ENCODE peak calls at places on chromosomes 7 and 10, in ten cellular contexts. One of them, this sample, is unnamed.
A peak's percentile ranks its signal among the peaks of the same experiment; 100 is the strongest.

GRCh38 chr10:99785646-99786045 is 3.2 kb downstream of the ABCC2 start:
- DNase-seq in aorta: no peak
- DNase-seq in cardiac muscle cell: no peak
- DNase-seq in brain microvascular endothelial cell: no peak
- DNase-seq in upper lobe of left lung: no peak
- DNase-seq in SK-N-SH: no peak
- DNase-seq in adrenal gland: no peak
- DNase-seq in mammary epithelial cell: peak; percentile 65
- DNase-seq in caudate nucleus: no peak
- DNase-seq in AG04450: no peak
- DNase-seq in this sample: no peak

GRCh38 chr10:103736763-103737162 is 118.6 kb downstream of the SH3PXD2A start:
- DNase-seq in mammary epithelial cell: peak; percentile 77
- DNase-seq in adrenal gland: no peak
- DNase-seq in brain microvascular endothelial cell: peak; percentile 31
- DNase-seq in caudate nucleus: no peak
- DNase-seq in SK-N-SH: peak; percentile 52
- DNase-seq in upper lobe of left lung: no peak
- DNase-seq in cardiac muscle cell: no peak
- DNase-seq in aorta: no peak
- DNase-seq in AG04450: no peak
- DNase-seq in this sample: no peak

GRCh38 chr7:74084722-74085578 is 1.3 kb downstream of the LIMK1 start:
- DNase-seq in upper lobe of left lung: peak; percentile 57
- DNase-seq in mammary epithelial cell: no peak
- DNase-seq in aorta: no peak
- DNase-seq in adrenal gland: no peak
- DNase-seq in brain microvascular endothelial cell: no peak
- DNase-seq in SK-N-SH: peak; percentile 27
- DNase-seq in caudate nucleus: no peak
- DNase-seq in AG04450: no peak
- DNase-seq in cardiac muscle cell: no peak
- DNase-seq in this sample: no peak

GRCh38 chr7:123484199-123484598 is 50.2 kb downstream of the IQUB start:
- DNase-seq in mammary epithelial cell: no peak
- DNase-seq in aorta: no peak
- DNase-seq in AG04450: no peak
- DNase-seq in SK-N-SH: no peak
- DNase-seq in brain microvascular endothelial cell: no peak
- DNase-seq in caudate nucleus: no peak
- DNase-seq in upper lobe of left lung: no peak
- DNase-seq in adrenal gland: no peak
- DNase-seq in cardiac muscle cell: no peak
- DNase-seq in this sample: no peak

GRCh38 chr10:689433-690226 is at the start of gene DIP2C:
- DNase-seq in adrenal gland: peak; percentile 81
- DNase-seq in AG04450: peak; percentile 41
- DNase-seq in SK-N-SH: peak; percentile 99
- DNase-seq in brain microvascular endothelial cell: peak; percentile 43
- DNase-seq in caudate nucleus: no peak
- DNase-seq in mammary epithelial cell: peak; percentile 47
- DNase-seq in upper lobe of left lung: peak; percentile 67
- DNase-seq in cardiac muscle cell: peak; percentile 89
- DNase-seq in aorta: peak; percentile 92
- DNase-seq in this sample: peak; percentile 44

GRCh38 chr10:60114765-60115586 is 208.6 kb upstream of the CCDC6 start:
- DNase-seq in SK-N-SH: peak; percentile 14
- DNase-seq in upper lobe of left lung: no peak
- DNase-seq in AG04450: peak; percentile 43
- DNase-seq in mammary epithelial cell: peak; percentile 55
- DNase-seq in caudate nucleus: no peak
- DNase-seq in aorta: no peak
- DNase-seq in cardiac muscle cell: peak; percentile 72
- DNase-seq in brain microvascular endothelial cell: peak; percentile 55
- DNase-seq in adrenal gland: no peak
- DNase-seq in this sample: no peak

GRCh38 chr10:88389456-88389855 is 193.7 kb downstream of the RNLS start:
- DNase-seq in SK-N-SH: no peak
- DNase-seq in upper lobe of left lung: peak; percentile 22
- DNase-seq in mammary epithelial cell: peak; percentile 30
- DNase-seq in aorta: no peak
- DNase-seq in AG04450: peak; percentile 32
- DNase-seq in adrenal gland: peak; percentile 37
- DNase-seq in cardiac muscle cell: peak; percentile 49
- DNase-seq in caudate nucleus: no peak
- DNase-seq in brain microvascular endothelial cell: peak; percentile 73
- DNase-seq in this sample: no peak

GRCh38 chr7:17671956-17672355 is 268.3 kb downstream of the SNX13 start:
- DNase-seq in adrenal gland: no peak
- DNase-seq in aorta: no peak
- DNase-seq in upper lobe of left lung: no peak
- DNase-seq in brain microvascular endothelial cell: no peak
- DNase-seq in cardiac muscle cell: no peak
- DNase-seq in mammary epithelial cell: no peak
- DNase-seq in caudate nucleus: no peak
- DNase-seq in SK-N-SH: no peak
- DNase-seq in AG04450: no peak
- DNase-seq in this sample: no peak

GRCh38 chr10:125820705-125821104 is 2.4 kb downstream of the UROS start:
- DNase-seq in AG04450: no peak
- DNase-seq in adrenal gland: no peak
- DNase-seq in SK-N-SH: no peak
- DNase-seq in cardiac muscle cell: no peak
- DNase-seq in aorta: no peak
- DNase-seq in caudate nucleus: no peak
- DNase-seq in mammary epithelial cell: no peak
- DNase-seq in brain microvascular endothelial cell: no peak
- DNase-seq in upper lobe of left lung: no peak
- DNase-seq in this sample: no peak

GRCh38 chr7:8590791-8591190 is 157.4 kb downstream of the NXPH1 start:
- DNase-seq in SK-N-SH: no peak
- DNase-seq in AG04450: no peak
- DNase-seq in caudate nucleus: no peak
- DNase-seq in upper lobe of left lung: no peak
- DNase-seq in mammary epithelial cell: no peak
- DNase-seq in brain microvascular endothelial cell: no peak
- DNase-seq in cardiac muscle cell: no peak
- DNase-seq in aorta: no peak
- DNase-seq in adrenal gland: no peak
- DNase-seq in this sample: no peak
- H3K27ac ChIP-seq in SK-N-SH: no peak overlapping the region
- H3K27ac ChIP-seq in AG04450: no peak overlapping the region
- H3K27ac ChIP-seq in caudate nucleus: no peak overlapping the region
- H3K27ac ChIP-seq in upper lobe of left lung: no peak overlapping the region
- H3K27ac ChIP-seq in mammary epithelial cell: no peak overlapping the region
- H3K27ac ChIP-seq in brain microvascular endothelial cell: no peak overlapping the region
- H3K27ac ChIP-seq in cardiac muscle cell: no peak overlapping the region
- H3K27ac ChIP-seq in aorta: no peak overlapping the region
- H3K27ac ChIP-seq in adrenal gland: no peak overlapping the region
- H3K27ac ChIP-seq in this sample: no peak overlapping the region

GRCh38 chr10:22683995-22684305 is 30.4 kb downstream of the PIP4K2A start:
- DNase-seq in brain microvascular endothelial cell: no peak
- DNase-seq in SK-N-SH: peak; percentile 41
- DNase-seq in aorta: no peak
- DNase-seq in caudate nucleus: no peak
- DNase-seq in mammary epithelial cell: no peak
- DNase-seq in upper lobe of left lung: no peak
- DNase-seq in adrenal gland: no peak
- DNase-seq in AG04450: no peak
- DNase-seq in cardiac muscle cell: no peak
- DNase-seq in this sample: no peak
- H3K27ac ChIP-seq in brain microvascular endothelial cell: no peak overlapping the region
- H3K27ac ChIP-seq in SK-N-SH: peak overlapping the region; percentile 85
- H3K27ac ChIP-seq in aorta: no peak overlapping the region
- H3K27ac ChIP-seq in caudate nucleus: no peak overlapping the region
- H3K27ac ChIP-seq in mammary epithelial cell: no peak overlapping the region
- H3K27ac ChIP-seq in upper lobe of left lung: peak overlapping the region; percentile 7
- H3K27ac ChIP-seq in adrenal gland: no peak overlapping the region
- H3K27ac ChIP-seq in AG04450: no peak overlapping the region
- H3K27ac ChIP-seq in cardiac muscle cell: peak overlapping the region; percentile 29
- H3K27ac ChIP-seq in this sample: no peak overlapping the region

GRCh38 chr10:51244739-51245138 is 170.5 kb downstream of the PRKG1 start:
- DNase-seq in upper lobe of left lung: no peak
- DNase-seq in cardiac muscle cell: peak; percentile 37
- DNase-seq in AG04450: peak; percentile 10
- DNase-seq in aorta: no peak
- DNase-seq in mammary epithelial cell: no peak
- DNase-seq in brain microvascular endothelial cell: peak; percentile 86
- DNase-seq in SK-N-SH: no peak
- DNase-seq in adrenal gland: peak; percentile 20
- DNase-seq in caudate nucleus: no peak
- DNase-seq in this sample: no peak

GRCh38 chr10:51242393-51242792 is 168.1 kb downstream of the PRKG1 start:
- DNase-seq in SK-N-SH: no peak
- DNase-seq in cardiac muscle cell: no peak
- DNase-seq in mammary epithelial cell: no peak
- DNase-seq in AG04450: no peak
- DNase-seq in adrenal gland: no peak
- DNase-seq in brain microvascular endothelial cell: no peak
- DNase-seq in upper lobe of left lung: no peak
- DNase-seq in aorta: no peak
- DNase-seq in caudate nucleus: no peak
- DNase-seq in this sample: no peak

GRCh38 chr10:51238987-51239386 is 164.7 kb downstream of the PRKG1 start:
- DNase-seq in cardiac muscle cell: no peak
- DNase-seq in aorta: no peak
- DNase-seq in brain microvascular endothelial cell: no peak
- DNase-seq in SK-N-SH: no peak
- DNase-seq in adrenal gland: no peak
- DNase-seq in upper lobe of left lung: no peak
- DNase-seq in mammary epithelial cell: no peak
- DNase-seq in caudate nucleus: no peak
- DNase-seq in AG04450: no peak
- DNase-seq in this sample: no peak

GRCh38 chr10:51246156-51246555 is 171.9 kb downstream of the PRKG1 start:
- DNase-seq in brain microvascular endothelial cell: no peak
- DNase-seq in mammary epithelial cell: no peak
- DNase-seq in AG04450: no peak
- DNase-seq in caudate nucleus: no peak
- DNase-seq in SK-N-SH: peak; percentile 12
- DNase-seq in cardiac muscle cell: no peak
- DNase-seq in upper lobe of left lung: no peak
- DNase-seq in adrenal gland: peak; percentile 22
- DNase-seq in aorta: no peak
- DNase-seq in this sample: no peak

DNA sequence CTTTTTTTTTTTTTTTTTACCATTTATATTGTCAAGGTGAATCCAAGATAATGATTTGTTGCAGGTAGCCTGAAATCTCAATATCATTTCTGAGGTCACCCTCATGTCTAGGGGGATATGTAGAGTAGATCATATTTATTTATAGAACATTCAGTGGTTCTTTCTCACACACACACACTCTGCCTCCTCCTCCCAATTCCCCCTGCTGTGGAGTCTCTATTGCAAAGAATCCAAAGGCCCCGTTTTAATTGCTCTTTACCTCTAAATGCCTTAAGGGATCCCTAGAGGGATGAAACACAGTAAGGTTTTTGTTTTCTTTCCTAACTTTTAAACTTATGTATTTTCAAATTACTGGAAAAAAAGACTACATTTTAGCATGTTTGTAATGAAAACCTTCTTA is 170.0 kb downstream of the PRKG1 start:
- DNase-seq in adrenal gland: no peak
- DNase-seq in brain microvascular endothelial cell: no peak
- DNase-seq in aorta: no peak
- DNase-seq in AG04450: no peak
- DNase-seq in mammary epithelial cell: no peak
- DNase-seq in cardiac muscle cell: peak; percentile 22
- DNase-seq in SK-N-SH: no peak
- DNase-seq in caudate nucleus: no peak
- DNase-seq in upper lobe of left lung: no peak
- DNase-seq in this sample: no peak
- H3K27ac ChIP-seq in adrenal gland: no peak overlapping the region
- H3K27ac ChIP-seq in brain microvascular endothelial cell: peak overlapping the region; percentile 17
- H3K27ac ChIP-seq in aorta: no peak overlapping the region
- H3K27ac ChIP-seq in AG04450: no peak overlapping the region
- H3K27ac ChIP-seq in mammary epithelial cell: no peak overlapping the region
- H3K27ac ChIP-seq in cardiac muscle cell: peak overlapping the region; percentile 0
- H3K27ac ChIP-seq in SK-N-SH: peak overlapping the region; percentile 59
- H3K27ac ChIP-seq in caudate nucleus: peak overlapping the region; percentile 1
- H3K27ac ChIP-seq in upper lobe of left lung: no peak overlapping the region
- H3K27ac ChIP-seq in this sample: no peak overlapping the region

DNA sequence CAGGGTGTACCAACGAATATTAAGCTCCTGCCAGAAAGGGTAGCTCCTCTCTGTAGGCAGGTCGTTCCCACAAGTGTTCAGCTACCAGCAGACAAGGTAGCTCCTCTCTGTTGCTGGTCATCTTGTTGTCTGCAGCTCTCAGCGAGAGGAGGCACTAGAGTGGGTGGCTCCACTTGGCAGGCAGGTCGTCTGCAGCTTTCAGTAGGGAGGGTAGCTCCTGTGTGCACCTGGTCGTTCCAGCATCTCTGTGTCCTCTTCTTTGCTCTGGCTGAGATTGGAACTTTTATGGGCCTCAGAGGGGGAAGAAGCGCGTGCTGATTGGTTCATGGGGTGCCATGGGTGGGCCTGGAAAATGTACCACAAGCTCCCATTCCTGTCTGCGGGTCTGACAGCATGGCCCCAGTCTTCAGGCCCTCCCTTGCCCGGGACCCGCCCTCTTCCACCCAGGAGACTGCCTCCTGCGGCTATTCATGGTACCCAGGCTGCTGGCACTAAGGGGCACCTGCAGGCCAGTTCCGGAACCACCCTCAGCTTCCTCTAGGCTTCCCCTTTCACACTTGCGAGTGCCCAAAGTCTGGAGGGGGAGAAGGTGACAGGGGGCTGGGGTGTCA is 63.9 kb upstream of the CACNA2D1 start:
- DNase-seq in adrenal gland: no peak
- DNase-seq in cardiac muscle cell: no peak
- DNase-seq in caudate nucleus: no peak
- DNase-seq in aorta: no peak
- DNase-seq in upper lobe of left lung: no peak
- DNase-seq in brain microvascular endothelial cell: no peak
- DNase-seq in AG04450: no peak
- DNase-seq in mammary epithelial cell: no peak
- DNase-seq in SK-N-SH: no peak
- DNase-seq in this sample: no peak
- H3K27ac ChIP-seq in adrenal gland: no peak overlapping the region
- H3K27ac ChIP-seq in cardiac muscle cell: no peak overlapping the region
- H3K27ac ChIP-seq in caudate nucleus: no peak overlapping the region
- H3K27ac ChIP-seq in aorta: no peak overlapping the region
- H3K27ac ChIP-seq in upper lobe of left lung: no peak overlapping the region
- H3K27ac ChIP-seq in brain microvascular endothelial cell: no peak overlapping the region
- H3K27ac ChIP-seq in AG04450: no peak overlapping the region
- H3K27ac ChIP-seq in mammary epithelial cell: no peak overlapping the region
- H3K27ac ChIP-seq in SK-N-SH: no peak overlapping the region
- H3K27ac ChIP-seq in this sample: no peak overlapping the region

GRCh38 chr10:62243647-62243997 is 25.0 kb downstream of the RTKN2 start:
- DNase-seq in adrenal gland: no peak
- DNase-seq in aorta: no peak
- DNase-seq in upper lobe of left lung: no peak
- DNase-seq in SK-N-SH: no peak
- DNase-seq in caudate nucleus: no peak
- DNase-seq in AG04450: no peak
- DNase-seq in mammary epithelial cell: no peak
- DNase-seq in cardiac muscle cell: no peak
- DNase-seq in brain microvascular endothelial cell: no peak
- DNase-seq in this sample: no peak
- H3K27ac ChIP-seq in adrenal gland: peak overlapping the region; percentile 46
- H3K27ac ChIP-seq in aorta: no peak overlapping the region
- H3K27ac ChIP-seq in upper lobe of left lung: peak overlapping the region; percentile 65
- H3K27ac ChIP-seq in SK-N-SH: peak overlapping the region; percentile 72
- H3K27ac ChIP-seq in caudate nucleus: no peak overlapping the region
- H3K27ac ChIP-seq in AG04450: no peak overlapping the region
- H3K27ac ChIP-seq in mammary epithelial cell: peak overlapping the region; percentile 84
- H3K27ac ChIP-seq in cardiac muscle cell: no peak overlapping the region
- H3K27ac ChIP-seq in brain microvascular endothelial cell: peak overlapping the region; percentile 62
- H3K27ac ChIP-seq in this sample: no peak overlapping the region

GRCh38 chr7:96729795-96730194 is 20.1 kb upstream of the SEM1 start:
- DNase-seq in caudate nucleus: no peak
- DNase-seq in adrenal gland: no peak
- DNase-seq in cardiac muscle cell: no peak
- DNase-seq in upper lobe of left lung: no peak
- DNase-seq in brain microvascular endothelial cell: no peak
- DNase-seq in AG04450: no peak
- DNase-seq in mammary epithelial cell: peak; percentile 48
- DNase-seq in SK-N-SH: no peak
- DNase-seq in aorta: no peak
- DNase-seq in this sample: no peak
- H3K27ac ChIP-seq in caudate nucleus: no peak overlapping the region
- H3K27ac ChIP-seq in adrenal gland: no peak overlapping the region
- H3K27ac ChIP-seq in cardiac muscle cell: no peak overlapping the region
- H3K27ac ChIP-seq in upper lobe of left lung: no peak overlapping the region
- H3K27ac ChIP-seq in brain microvascular endothelial cell: no peak overlapping the region
- H3K27ac ChIP-seq in AG04450: no peak overlapping the region
- H3K27ac ChIP-seq in mammary epithelial cell: no peak overlapping the region
- H3K27ac ChIP-seq in SK-N-SH: no peak overlapping the region
- H3K27ac ChIP-seq in aorta: no peak overlapping the region
- H3K27ac ChIP-seq in this sample: no peak overlapping the region

This sample was measured in substantia nigra.